ENCODE peak calls at places on chromosomes 11 and 22, in five cellular contexts. D is gastrocnemius medialis, B is right lobe of liver, Y is transverse colon, C is HepG2. H is an unnamed sample.
A peak's percentile ranks its signal among the peaks of the same experiment; 100 is the strongest.

GRCh38 chr11:11620251-11620965 is 1.4 kb downstream of the GALNT18 start:
- DNase-seq in D (no peak), B (peak; percentile 69), Y (peak; percentile 73), C (no peak), H (no peak)

GRCh38 chr22:23862103-23862502 is 4.4 kb downstream of the SLC2A11 start:
- DNase-seq in D (no peak), B (no peak), Y (no peak), C (no peak), H (no peak)

GRCh38 chr11:75142714-75143419 is 8.0 kb upstream of the SLCO2B1 start:
- DNase-seq in D (peak; percentile 50), B (peak; percentile 70), Y (peak; percentile 70), C (peak; percentile 72), H (peak; percentile 74)

GRCh38 chr11:57481915-57482781 is 21.8 kb downstream of the RTN4RL2 start:
- DNase-seq in D (no peak), B (no peak), Y (no peak), C (no peak), H (no peak)

GRCh38 chr11:121479355-121479754 is 26.6 kb upstream of the SORL1-AS1 start:
- DNase-seq in D (no peak), B (no peak), Y (no peak), C (no peak), H (no peak)

GRCh38 chr11:83608571-83608970 is 322.4 kb upstream of the CCDC90B start:
- DNase-seq in D (no peak), B (no peak), Y (no peak), C (no peak), H (no peak)

GRCh38 chr22:43484227-43484626 is 72.4 kb downstream of the MPPED1 start:
- DNase-seq in D (no peak), B (no peak), Y (no peak), C (no peak), H (no peak)

GRCh38 chr22:19292262-19293230 is 1.0 kb upstream of the CLTCL1 start:
- DNase-seq in D (peak; percentile 95), B (peak; percentile 60), Y (peak; percentile 18), C (no peak), H (no peak)

GRCh38 chr22:42892571-42893316 is 35.7 kb upstream of the ARFGAP3 start:
- DNase-seq in D (peak; percentile 77), B (peak; percentile 78), Y (no peak), C (no peak), H (no peak)

GRCh38 chr22:40348025-40348658 is 1.8 kb downstream of the ADSL start:
- DNase-seq in D (peak; percentile 59), B (no peak), Y (peak; percentile 63), C (peak; percentile 38), H (peak; percentile 58)

GRCh38 chr11:19672591-19673206 is 39.9 kb upstream of the NAV2 start:
- DNase-seq in D (no peak), B (no peak), Y (no peak), C (no peak), H (no peak)

GRCh38 chr11:122019908-122020694 is 95.9 kb downstream of the BLID start:
- DNase-seq in D (no peak), B (no peak), Y (no peak), C (no peak), H (no peak)

GRCh38 chr11:109894242-109894641 is 198.9 kb upstream of the ZC3H12C start:
- DNase-seq in D (no peak), B (no peak), Y (no peak), C (no peak), H (no peak)

GRCh38 chr11:19702620-19703019 is 10.0 kb upstream of the NAV2 start:
- DNase-seq in D (no peak), B (no peak), Y (no peak), C (no peak), H (no peak)

GRCh38 chr11:46723359-46723680 is 4.3 kb downstream of the F2 start:
- DNase-seq in D (no peak), B (no peak), Y (no peak), C (no peak), H (no peak)

GRCh38 chr22:46537221-46537945 is at the start of gene CELSR1:
- DNase-seq in D (no peak), B (no peak), Y (peak; percentile 41), C (no peak), H (no peak)

GRCh38 chr11:83493918-83494317 is 207.8 kb upstream of the CCDC90B start:
- DNase-seq in D (no peak), B (no peak), Y (no peak), C (no peak), H (no peak)

GRCh38 chr11:68659158-68659921 is 25.0 kb upstream of the GAL start:
- DNase-seq in D (peak; percentile 42), B (no peak), Y (peak; percentile 14), C (peak; percentile 55), H (peak; percentile 48)

GRCh38 chr11:64842366-64842759 is 2.1 kb downstream of the CDC42BPG start:
- DNase-seq in D (no peak), B (no peak), Y (no peak), C (no peak), H (no peak)

GRCh38 chr22:38282397-38282796 is 9.6 kb upstream of the TMEM184B start:
- DNase-seq in D (no peak), B (no peak), Y (no peak), C (no peak), H (no peak)

GRCh38 chr22:46280999-46281623 is 13.3 kb downstream of the TTC38 start:
- DNase-seq in D (peak; percentile 30), B (no peak), Y (peak; percentile 42), C (no peak), H (no peak)

GRCh38 chr22:41976070-41976901 is 7.0 kb downstream of the SEPTIN3 start:
- DNase-seq in D (no peak), B (no peak), Y (peak; percentile 47), C (no peak), H (peak; percentile 59)

GRCh38 chr11:115506909-115507649 is 2.9 kb upstream of the CADM1 start:
- DNase-seq in D (no peak), B (no peak), Y (no peak), C (no peak), H (no peak)

GRCh38 chr11:69149646-69150045 is 6.1 kb upstream of the SMIM38 start:
- DNase-seq in D (no peak), B (no peak), Y (no peak), C (no peak), H (no peak)

GRCh38 chr11:64514596-64514995 is 76.4 kb upstream of the SLC22A12 start:
- DNase-seq in D (no peak), B (no peak), Y (no peak), C (no peak), H (no peak)

DNA sequence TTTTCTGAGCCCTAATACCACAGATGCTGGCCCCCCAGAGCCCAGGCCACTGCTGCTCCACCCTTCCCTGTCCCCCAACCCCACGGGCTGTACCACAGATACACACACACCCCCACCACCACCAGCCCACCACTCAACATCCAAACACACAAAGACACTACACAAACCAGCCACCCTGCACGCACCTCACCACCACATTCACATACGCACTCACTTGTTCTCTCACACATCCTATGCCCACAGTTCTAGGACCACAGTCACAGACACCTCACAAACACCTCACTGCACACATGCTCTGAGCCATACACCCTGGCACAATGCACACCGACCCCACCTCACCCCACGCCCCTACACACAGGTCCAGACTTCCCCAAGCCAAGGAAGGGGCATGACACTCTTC is 22.5 kb upstream of the OAF start:
- DNase-seq in D (no peak), B (no peak), Y (no peak), C (no peak), H (peak; percentile 42)
- H3K4me1 ChIP-seq in D (peaks cover 12% of the 10 kb centered on the region), B (peaks cover 66% of the 10 kb centered on the region), Y (peaks cover 53% of the 10 kb centered on the region), C (peaks cover 100% of the 10 kb centered on the region), H (peaks cover 64% of the 10 kb centered on the region)

GRCh38 chr11:67354314-67355022 is 1.1 kb upstream of the POLD4 start:
- DNase-seq in D (no peak), B (peak; percentile 80), Y (peak; percentile 90), C (peak; percentile 97), H (no peak)

GRCh38 chr11:67352546-67353316 is 615 bp downstream of the POLD4 start:
- DNase-seq in D (no peak), B (peak; percentile 73), Y (peak; percentile 72), C (peak; percentile 20), H (peak; percentile 80)

GRCh38 chr11:67355023-67355793 is 1.9 kb upstream of the POLD4 start:
- DNase-seq in D (no peak), B (no peak), Y (no peak), C (no peak), H (no peak)

GRCh38 chr11:67351275-67352005 is 1.9 kb downstream of the POLD4 start:
- DNase-seq in D (no peak), B (no peak), Y (peak; percentile 77), C (no peak), H (peak; percentile 77)

GRCh38 chr11:67353317-67354313 is at the start of gene POLD4:
- DNase-seq in D (peak; percentile 97), B (peak; percentile 99), Y (peak; percentile 99), C (peak; percentile 89), H (peak; percentile 99)
- TF ChIP-seq POLR2A in D (peak; percentile 87), B (peak; percentile 98), Y (peak; percentile 98), C (peak; percentile 68), H (peak; percentile 88)

GRCh38 chr11:43738600-43739409 is 58.3 kb downstream of the HSD17B12 start:
- DNase-seq in D (no peak), B (no peak), Y (no peak), C (peak; percentile 3), H (no peak)

GRCh38 chr11:43735115-43735514 is 54.6 kb downstream of the HSD17B12 start:
- DNase-seq in D (no peak), B (no peak), Y (no peak), C (no peak), H (no peak)

GRCh38 chr11:43737194-43737575 is 56.6 kb downstream of the HSD17B12 start:
- DNase-seq in D (no peak), B (no peak), Y (no peak), C (no peak), H (no peak)

GRCh38 chr11:43735931-43736330 is 55.4 kb downstream of the HSD17B12 start:
- DNase-seq in D (no peak), B (no peak), Y (no peak), C (no peak), H (no peak)

DNA sequence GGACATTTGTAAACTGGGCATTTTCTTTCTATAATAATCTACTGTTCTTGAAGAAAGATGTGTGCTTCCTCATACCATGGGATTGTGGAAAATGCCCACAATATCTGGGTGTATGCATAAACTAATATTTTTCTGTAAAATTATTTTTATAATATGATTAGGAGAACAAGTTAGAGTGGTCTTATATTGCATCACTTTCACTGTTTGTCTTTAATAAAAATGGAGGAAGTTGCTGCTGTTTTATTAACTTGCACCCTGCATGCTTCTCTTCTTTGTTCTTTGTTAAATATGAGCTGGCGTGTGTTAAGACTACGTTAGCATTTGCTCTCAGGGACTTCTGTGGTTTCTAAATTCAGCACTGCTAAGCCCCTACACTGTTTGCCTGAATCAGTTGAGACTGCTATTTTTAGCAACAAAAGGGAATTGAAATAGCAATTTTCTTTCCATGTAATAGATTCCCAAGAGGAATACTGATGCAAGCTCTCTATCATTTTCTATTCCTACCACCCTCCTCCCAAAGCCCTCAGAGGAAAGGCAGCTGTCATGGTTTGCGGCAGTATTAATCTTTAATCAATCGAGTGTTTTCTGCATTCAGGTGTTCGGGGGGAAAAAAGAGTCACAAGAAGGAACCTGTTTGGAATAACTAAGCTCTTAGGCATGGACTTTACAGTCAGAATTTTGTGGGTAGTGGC is 56.1 kb downstream of the HSD17B12 start:
- DNase-seq in D (no peak), B (no peak), Y (no peak), C (peak; percentile 19), H (no peak)
- H3K4me3 ChIP-seq in D (peak overlapping the region; percentile 22), B (no peak overlapping the region), Y (no peak overlapping the region), C (no peak overlapping the region), H (no peak overlapping the region)

DNA sequence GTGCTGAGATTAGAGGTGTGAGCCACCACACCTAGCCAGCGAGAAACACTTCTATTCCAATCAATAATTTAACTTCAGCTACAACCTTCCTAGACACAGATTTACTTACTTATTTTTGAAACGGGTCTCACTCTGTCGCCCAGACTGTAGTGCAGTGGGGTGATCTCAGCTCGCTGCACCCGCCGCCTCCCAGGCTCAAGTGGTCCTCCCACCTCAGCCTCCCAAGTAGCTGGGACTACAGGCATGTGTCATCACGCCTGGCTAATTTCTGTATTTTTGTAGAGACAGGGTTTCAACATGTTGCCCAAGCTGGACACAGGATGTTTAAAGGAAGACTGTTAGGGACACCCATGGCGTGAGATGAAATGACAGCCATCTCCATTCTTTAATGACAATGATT is 61.3 kb downstream of the MICAL3 start:
- DNase-seq in D (no peak), B (no peak), Y (no peak), C (no peak), H (no peak)
- H3K4me1 ChIP-seq in D (peaks cover 27% of the 10 kb centered on the region), B (no peaks in the 10 kb centered on the region), Y (no peaks in the 10 kb centered on the region), C (peaks cover 30% of the 10 kb centered on the region), H (no peaks in the 10 kb centered on the region)

H was measured in Peyer's patch.